ENCODE peak calls at places on chromosomes 5 and 9, in six cellular contexts. T is H1, L is A549, K is gastrocnemius medialis, R is body of pancreas, I is right lobe of liver. U is an unnamed sample.

GRCh38 chr5:98517967-98518366 is 255.5 kb upstream of the RGMB start:
- DNase-seq in I (no peak), R (no peak), K (no peak), L (no peak), T (no peak), U (no peak)

GRCh38 chr5:126868338-126868737 is 91.4 kb downstream of the LMNB1 start:
- DNase-seq in T (no peak), K (no peak), I (no peak), R (no peak), L (no peak), U (no peak)

GRCh38 chr5:174223355-174223754 is 177.8 kb downstream of the NSG2 start:
- DNase-seq in T (no peak), K (no peak), I (no peak), L (no peak), R (no peak), U (no peak)

GRCh38 chr9:72871685-72872084 is 81.2 kb downstream of the ALDH1A1 start:
- DNase-seq in L (peak; percentile 48), T (no peak), R (no peak), I (no peak), K (no peak), U (no peak)

GRCh38 chr9:135255033-135255842 is 167.8 kb downstream of the OLFM1 start:
- DNase-seq in T (no peak), R (no peak), K (no peak), L (no peak), I (peak; percentile 52), U (no peak)

GRCh38 chr5:1164696-1165630 is 36.4 kb upstream of the SLC6A19 start:
- DNase-seq in I (peak; percentile 50), R (no peak), L (no peak), K (no peak), T (no peak), U (no peak)

GRCh38 chr9:83047839-83048775 is 14.8 kb downstream of the RASEF start:
- DNase-seq in K (no peak), R (peak; percentile 91), L (peak; percentile 80), I (no peak), T (no peak), U (peak; percentile 50)

GRCh38 chr9:106868565-106868964 is 5.6 kb downstream of the ZNF462 start:
- DNase-seq in T (no peak), L (no peak), R (no peak), I (peak; percentile 76), K (no peak), U (no peak)

GRCh38 chr5:91194861-91195460 is 188.2 kb downstream of the ARRDC3 start:
- DNase-seq in K (no peak), I (no peak), R (no peak), T (no peak), L (no peak), U (no peak)

GRCh38 chr5:1502046-1502736 is 21.6 kb downstream of the LPCAT1 start:
- DNase-seq in I (peak; percentile 80), T (no peak), K (no peak), L (no peak), R (peak; percentile 70), U (peak; percentile 56)

GRCh38 chr9:137795156-137795666 is 82.4 kb upstream of the CACNA1B start:
- DNase-seq in I (no peak), T (no peak), L (no peak), R (peak; percentile 72), K (no peak), U (no peak)

GRCh38 chr5:671459-672328 is 21.5 kb downstream of the TPPP start:
- DNase-seq in K (peak; percentile 43), T (no peak), I (peak; percentile 87), L (peak; percentile 74), R (peak; percentile 70), U (peak; percentile 80)

GRCh38 chr9:109574061-109574882 is 76.2 kb upstream of the PTPN3 start:
- DNase-seq in K (peak; percentile 10), T (no peak), I (no peak), R (peak; percentile 42), L (peak; percentile 58), U (no peak)

GRCh38 chr5:108233617-108234016 is 148.3 kb downstream of the FBXL17 start:
- DNase-seq in L (no peak), T (no peak), R (no peak), I (no peak), K (no peak), U (no peak)

GRCh38 chr5:116576043-116576713 is 1.6 kb upstream of the SEMA6A start:
- DNase-seq in T (peak; percentile 83), R (peak; percentile 70), L (peak; percentile 64), K (no peak), I (peak; percentile 68), U (peak; percentile 63)

GRCh38 chr5:116573617-116574431 is 799 bp downstream of the SEMA6A start:
- DNase-seq in R (peak; percentile 13), I (peak; percentile 55), K (no peak), L (peak; percentile 7), T (no peak), U (peak; percentile 26)

GRCh38 chr5:116573279-116573616 is 1.4 kb downstream of the SEMA6A start:
- DNase-seq in K (no peak), R (peak; percentile 22), T (no peak), L (peak; percentile 7), I (peak; percentile 55), U (peak; percentile 40)

GRCh38 chr5:116575635-116576042 is 1.0 kb upstream of the SEMA6A start:
- DNase-seq in K (no peak), T (no peak), R (peak; percentile 10), I (no peak), L (no peak), U (no peak)

DNA sequence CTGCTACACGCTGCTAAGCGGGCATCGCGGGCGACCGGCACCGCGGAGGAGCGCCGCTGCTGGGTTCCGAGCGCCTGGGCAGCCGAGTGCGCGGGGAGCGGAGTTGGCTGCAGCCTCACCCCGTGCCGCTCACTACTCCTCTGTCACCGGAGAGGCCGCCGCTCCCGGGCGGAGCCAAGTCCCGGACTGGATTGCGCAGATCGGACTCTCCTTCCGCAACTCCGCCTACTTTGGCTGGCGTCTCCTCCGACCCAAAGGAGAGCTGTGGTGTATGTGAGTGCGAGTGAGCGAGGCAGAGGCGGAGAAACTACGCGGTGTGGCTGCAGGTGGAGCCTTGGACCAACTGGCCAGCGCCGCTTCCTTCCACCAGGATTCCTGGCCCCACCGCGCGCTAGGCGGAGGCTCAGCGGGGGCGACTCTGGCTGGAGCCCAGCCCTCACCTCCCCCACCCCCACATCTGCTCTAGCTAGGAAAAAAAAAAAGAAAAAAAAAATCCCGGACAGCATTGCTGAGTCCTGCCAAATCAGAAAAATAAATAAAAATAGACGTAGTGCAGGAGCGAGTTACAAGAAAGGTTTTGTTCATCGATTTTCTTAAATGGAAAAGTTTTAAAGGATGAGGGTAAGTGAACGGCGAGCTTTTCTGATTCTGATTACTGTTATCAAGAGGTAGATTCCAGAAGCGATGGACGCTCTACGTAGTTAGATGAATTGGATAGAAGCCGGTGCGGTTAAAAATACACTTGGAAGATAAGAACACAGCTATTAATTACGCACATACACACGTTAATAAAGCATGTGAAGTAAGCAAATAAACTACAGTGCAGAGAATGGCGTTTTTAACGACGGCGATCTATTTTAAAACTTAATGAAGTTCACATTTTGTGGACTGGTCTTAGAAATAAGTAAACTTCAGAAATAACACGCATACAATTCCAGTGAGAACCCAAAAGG is at the start of gene SEMA6A:
- DNase-seq in T (peak; percentile 97), R (peak; percentile 92), I (peak; percentile 91), L (peak; percentile 82), K (peak; percentile 70), U (peak; percentile 92)
- H3K4me3 ChIP-seq in T (peak within 1 kb of the TSS; percentile 86), R (peak within 1 kb of the TSS; percentile 54), I (peak within 1 kb of the TSS; percentile 58), L (peak within 1 kb of the TSS; percentile 52), K (peak within 1 kb of the TSS; percentile 64), U (peak within 1 kb of the TSS; percentile 66)

DNA sequence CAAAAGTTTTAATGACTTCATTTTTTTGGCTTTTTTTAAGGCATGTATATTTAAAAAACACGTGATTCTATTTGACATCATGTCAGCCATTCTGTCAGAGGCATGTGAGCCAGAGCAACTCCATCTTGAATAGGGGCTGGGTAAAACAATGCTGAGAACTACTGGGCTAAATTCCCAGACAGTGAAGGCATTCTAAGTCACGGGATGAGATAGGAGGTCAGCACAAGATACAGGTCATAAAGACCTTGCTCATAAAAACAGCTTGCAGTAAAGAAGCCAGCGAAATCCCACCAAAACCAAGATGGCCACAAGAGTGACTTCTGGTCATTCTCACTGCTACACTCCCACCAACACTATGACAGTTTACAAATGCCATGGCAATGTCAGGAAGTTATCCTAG is 1000.6 kb upstream of the DMAC1 start:
- DNase-seq in I (no peak), K (no peak), T (no peak), R (no peak), L (no peak), U (no peak)
- H3K27ac ChIP-seq in I (no peak overlapping the region), K (no peak overlapping the region), T (no peak overlapping the region), R (no peak overlapping the region), L (no peak overlapping the region), U (no peak overlapping the region)

DNA sequence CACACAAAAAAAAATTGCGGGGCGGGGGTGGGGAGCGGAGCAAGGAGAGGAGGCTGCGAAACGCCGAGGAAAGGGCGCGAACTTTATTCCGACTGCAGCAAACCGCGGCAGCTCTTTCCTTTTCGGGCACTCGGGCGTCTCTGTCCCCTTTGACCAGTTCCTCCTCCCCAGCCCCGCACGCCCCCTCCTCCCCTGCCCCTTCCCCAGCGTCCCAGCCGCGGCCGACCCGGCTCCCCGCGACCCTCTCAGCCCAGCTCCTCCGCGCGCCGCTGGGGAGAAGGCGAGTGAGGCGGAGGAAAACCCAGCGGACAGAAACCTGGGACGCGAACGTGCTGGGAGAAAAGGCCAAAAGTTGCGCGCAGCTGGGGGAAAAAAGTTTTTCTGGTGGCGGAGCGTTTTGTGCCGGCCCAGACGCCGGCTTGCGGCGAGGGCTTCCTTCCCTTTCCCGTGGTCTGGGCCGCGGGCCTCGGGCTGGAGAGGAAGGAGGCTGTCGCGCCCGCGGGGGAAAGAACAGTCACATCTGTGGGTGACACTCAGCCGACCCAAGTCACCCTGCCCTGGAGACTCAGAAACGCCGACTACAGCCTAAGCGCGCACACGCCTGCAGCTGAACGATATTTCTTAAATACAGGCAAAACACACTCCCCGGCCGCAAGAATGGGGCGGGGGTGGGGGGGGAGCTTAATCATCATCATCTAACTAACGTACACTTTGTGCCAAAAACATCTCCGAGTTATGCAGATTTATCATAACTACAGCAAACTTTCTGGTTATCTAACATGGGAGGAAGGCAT is 1.1 kb upstream of the BNC2 start:
- DNase-seq in L (peak; percentile 62), T (no peak), I (peak; percentile 61), K (no peak), R (peak; percentile 53), U (peak; percentile 45)
- TF ChIP-seq POLR2A in L (peak; percentile 7), T (no peak), I (no peak), K (peak; percentile 10), R (peak; percentile 21), U (no peak)

DNA sequence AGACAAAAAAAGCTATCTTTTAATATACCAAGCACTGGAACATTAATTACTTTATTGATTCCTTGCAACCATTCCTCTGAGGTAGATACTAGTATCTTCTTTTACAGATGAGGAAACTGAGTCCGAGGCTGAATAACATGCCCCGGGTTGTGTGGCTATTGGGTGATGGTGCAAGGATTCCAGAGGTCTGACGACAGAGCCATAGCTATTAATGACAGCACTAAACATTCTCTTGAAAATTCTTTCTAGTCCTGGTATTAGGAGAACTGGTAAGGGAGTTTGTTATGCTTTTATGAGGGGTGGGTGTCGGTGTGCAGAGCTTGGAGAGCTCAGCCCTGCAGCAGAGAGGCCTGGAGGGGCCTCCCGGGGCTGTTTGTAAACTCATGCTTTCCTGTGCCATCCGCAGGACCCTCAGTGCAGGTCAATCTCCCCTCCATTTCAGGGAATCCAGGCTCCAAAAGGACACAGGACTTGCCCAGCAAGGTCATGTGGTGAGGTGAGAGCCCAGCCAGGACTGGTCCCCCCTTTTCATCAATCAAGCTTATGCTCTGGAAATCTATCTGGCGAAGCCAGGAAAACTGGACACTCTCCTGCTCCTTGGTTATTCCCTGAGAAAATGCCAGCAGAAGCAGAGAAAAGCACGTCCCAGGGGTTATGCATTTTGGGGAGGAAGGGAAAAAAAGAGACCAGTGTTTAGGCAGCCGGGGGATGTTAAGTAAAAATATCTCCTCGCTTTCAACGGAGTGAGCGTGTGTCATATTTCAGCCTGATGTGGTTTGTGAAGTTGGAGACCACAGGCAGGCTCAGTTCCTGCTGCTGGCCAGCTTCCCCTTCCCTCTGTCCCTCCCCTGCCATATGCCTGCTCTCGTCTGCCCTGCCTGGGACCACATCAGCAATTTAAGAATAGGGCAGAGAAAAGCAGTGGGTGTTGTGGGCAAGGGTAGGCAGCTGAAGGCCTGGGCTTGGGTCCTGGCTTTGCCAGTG is 3.7 kb downstream of the GSN start:
- DNase-seq in T (no peak), I (no peak), L (no peak), K (peak; percentile 43), R (peak; percentile 68), U (peak; percentile 77)
- H3K4me3 ChIP-seq in T (no peak overlapping the region), I (no peak overlapping the region), L (no peak overlapping the region), K (no peak overlapping the region), R (no peak overlapping the region), U (peak overlapping the region; percentile 18)